ENCODE peak calls at places on chromosome 15, in ten cellular contexts. P is glutamatergic neuron, Q is astrocyte, O is Peyer's patch, S is ovary, A is left ventricle myocardium inferior, M is GM13977, U is PC-3, T is cardiac fibroblast, X is neural crest cell. K is an unnamed sample.

GRCh38 chr15:71133734-71134464 is 18.6 kb downstream of the THSD4 start:
- DNase-seq in U (no peak), T (no peak), S (no peak), P (no peak), Q (no peak), A (peak), X (no peak), M (no peak), O (no peak), K (no peak)

GRCh38 chr15:35173444-35174118 is 88.5 kb upstream of the NANOGP8 start:
- DNase-seq in A (no peak), X (no peak), T (peak), U (peak), O (no peak), Q (peak), S (no peak), P (no peak), M (no peak), K (no peak)

GRCh38 chr15:92020765-92021164 is 167.3 kb downstream of the SLCO3A1 start:
- DNase-seq in X (no peak), O (no peak), A (no peak), P (no peak), T (peak), Q (peak), M (no peak), S (no peak), U (no peak), K (no peak)

GRCh38 chr15:85312486-85312885 is 67.9 kb upstream of the AKAP13 start:
- DNase-seq in A (no peak), U (no peak), O (no peak), S (no peak), Q (peak), T (peak), P (no peak), M (peak), X (no peak), K (peak)

GRCh38 chr15:85687329-85687728 is 107.4 kb downstream of the KLHL25 start:
- DNase-seq in P (no peak), S (no peak), X (no peak), U (no peak), Q (no peak), T (no peak), M (no peak), O (no peak), A (no peak), K (no peak)

GRCh38 chr15:66865622-66866611 is 163.9 kb downstream of the SMAD6 start:
- DNase-seq in A (peak), Q (no peak), M (peak), X (no peak), O (peak), T (no peak), P (no peak), S (no peak), U (no peak), K (peak)

GRCh38 chr15:47184405-47185221 is 532.7 kb upstream of the SEMA6D start:
- DNase-seq in S (no peak), X (peak), O (no peak), U (no peak), T (peak), A (peak), P (peak), M (no peak), Q (peak), K (peak)

GRCh38 chr15:39651295-39651694 is 70.4 kb downstream of the THBS1 start:
- DNase-seq in M (no peak), Q (no peak), T (no peak), P (no peak), O (no peak), U (no peak), S (no peak), A (no peak), X (no peak), K (no peak)

GRCh38 chr15:70504305-70504951 is 258.9 kb downstream of the UACA start:
- DNase-seq in Q (peak), S (peak), A (peak), X (peak), P (no peak), O (peak), M (peak), T (peak), U (peak), K (peak)

DNA sequence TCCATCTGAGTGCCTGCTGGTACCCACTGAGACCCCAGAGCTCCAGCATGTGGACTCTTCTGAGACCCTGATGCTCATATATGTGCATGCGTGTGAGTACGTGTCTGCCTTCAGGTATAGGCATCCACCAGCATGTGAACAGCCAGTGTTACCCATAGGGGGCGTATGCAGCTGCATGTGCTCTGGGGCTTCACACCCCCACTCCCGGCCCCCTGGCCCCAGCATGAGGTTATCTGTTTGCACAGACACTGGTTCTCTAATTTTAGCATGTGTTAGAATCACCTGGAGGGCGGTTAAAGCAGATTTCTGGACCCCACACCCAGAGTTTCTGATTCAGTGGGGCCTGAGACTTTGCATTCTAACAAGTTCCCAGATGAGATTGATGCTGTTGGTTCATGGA is 824 bp upstream of the CILP start:
- DNase-seq in S (no peak), T (no peak), U (no peak), M (peak), X (no peak), P (no peak), A (no peak), Q (no peak), O (peak), K (peak)
- TF ChIP-seq CTCF in S (no peak), T (peak), U (peak), M (peak), X (peak), P (peak), A (peak), Q (peak), O (peak), K (peak)

GRCh38 chr15:74502301-74502700 is 38.7 kb upstream of the ARID3B start:
- DNase-seq in M (no peak), A (no peak), T (no peak), S (no peak), X (no peak), O (no peak), P (no peak), Q (no peak), U (no peak), K (no peak)
- TF ChIP-seq CTCF in M (no peak), A (no peak), T (no peak), S (no peak), X (no peak), O (no peak), P (no peak), Q (no peak), U (no peak), K (no peak)

DNA sequence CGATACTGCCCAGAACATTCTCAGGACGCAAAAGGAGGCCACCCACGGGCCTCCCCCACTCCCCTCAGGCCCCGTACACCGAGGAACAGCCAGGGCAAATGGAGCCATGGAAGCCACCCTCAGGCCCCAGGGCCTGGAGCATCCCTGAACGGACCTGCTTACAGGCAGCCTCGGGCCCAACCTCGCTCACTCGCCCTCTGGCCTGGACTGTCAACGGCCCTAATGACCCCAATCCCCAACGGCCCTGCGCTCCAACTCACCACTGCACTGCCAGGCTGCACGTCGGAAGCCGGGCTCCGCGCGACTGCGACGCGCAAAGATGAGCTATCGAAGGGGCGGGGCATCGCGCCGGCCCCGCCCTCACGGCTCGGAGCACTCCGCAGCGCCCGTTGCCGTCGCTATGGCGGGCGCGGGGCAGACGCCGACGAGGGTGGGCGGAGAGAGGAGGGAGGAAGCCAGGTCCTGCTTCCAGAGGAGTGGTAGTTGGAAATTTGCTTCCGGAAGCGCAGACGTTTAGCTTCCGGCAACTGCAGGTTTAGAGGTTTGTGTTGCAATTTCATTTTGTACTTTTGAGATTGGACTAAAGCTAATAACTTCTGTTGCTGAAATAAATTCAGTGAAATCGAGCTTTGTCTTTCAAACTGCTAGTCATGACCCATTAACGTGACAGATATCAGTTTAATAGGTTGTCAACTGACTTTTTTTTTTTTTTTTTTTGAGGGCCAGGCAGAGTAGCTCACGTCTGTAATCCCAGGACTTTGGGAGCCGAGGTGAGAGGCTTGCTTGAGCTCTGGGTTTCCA is at the start of gene SKIC8:
- DNase-seq in P (peak), Q (peak), O (peak), U (peak), T (peak), A (peak), S (peak), M (peak), X (peak), K (peak)
- TF ChIP-seq CTCF in P (no peak), Q (no peak), O (no peak), U (no peak), T (no peak), A (no peak), S (no peak), M (no peak), X (peak), K (no peak)

GRCh38 chr15:77094397-77095030 is 23.6 kb upstream of the TSPAN3 start:
- DNase-seq in U (no peak), M (no peak), O (no peak), P (no peak), T (no peak), A (no peak), Q (no peak), X (no peak), S (no peak), K (no peak)
- TF ChIP-seq CTCF in U (peak), M (no peak), O (no peak), P (no peak), T (peak), A (no peak), Q (peak), X (peak), S (no peak), K (no peak)

DNA sequence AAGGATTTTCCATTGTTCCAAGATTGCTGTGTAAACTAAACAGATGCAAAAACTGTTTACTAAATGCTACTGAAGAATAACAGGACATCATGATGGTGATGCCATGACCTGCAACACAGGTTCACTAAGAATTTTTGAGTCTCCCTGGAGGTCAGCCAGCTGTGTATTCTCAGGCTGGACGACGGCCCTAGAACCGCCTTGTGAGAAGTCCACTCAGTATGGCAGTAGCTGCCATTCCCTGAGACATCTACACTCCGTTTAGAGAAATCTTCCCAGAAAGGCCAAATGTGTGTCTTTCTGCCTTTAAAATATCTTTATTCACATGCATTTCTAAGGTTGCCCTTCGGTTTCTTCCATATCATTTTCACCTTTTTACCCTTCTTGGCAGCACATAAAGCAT is 63.3 kb downstream of the MYO1E start:
- DNase-seq in M (no peak), Q (no peak), O (no peak), T (no peak), X (no peak), S (no peak), U (no peak), P (no peak), A (no peak), K (no peak)
- TF ChIP-seq CTCF in M (no peak), Q (no peak), O (no peak), T (no peak), X (no peak), S (no peak), U (no peak), P (no peak), A (no peak), K (no peak)

GRCh38 chr15:60932051-60932915 is 296.8 kb downstream of the RORA start:
- DNase-seq in U (peak), X (no peak), O (no peak), T (peak), Q (peak), S (no peak), P (no peak), A (no peak), M (no peak), K (no peak)
- TF ChIP-seq CTCF in U (peak), X (no peak), O (no peak), T (peak), Q (no peak), S (no peak), P (no peak), A (peak), M (peak), K (peak)

GRCh38 chr15:72979754-72980153 is 72.5 kb upstream of the NEO1 start:
- DNase-seq in T (no peak), S (no peak), M (no peak), A (no peak), Q (no peak), U (no peak), P (no peak), O (no peak), X (no peak), K (no peak)
- TF ChIP-seq CTCF in T (no peak), S (no peak), M (no peak), A (no peak), Q (no peak), U (no peak), P (no peak), O (no peak), X (no peak), K (no peak)

DNA sequence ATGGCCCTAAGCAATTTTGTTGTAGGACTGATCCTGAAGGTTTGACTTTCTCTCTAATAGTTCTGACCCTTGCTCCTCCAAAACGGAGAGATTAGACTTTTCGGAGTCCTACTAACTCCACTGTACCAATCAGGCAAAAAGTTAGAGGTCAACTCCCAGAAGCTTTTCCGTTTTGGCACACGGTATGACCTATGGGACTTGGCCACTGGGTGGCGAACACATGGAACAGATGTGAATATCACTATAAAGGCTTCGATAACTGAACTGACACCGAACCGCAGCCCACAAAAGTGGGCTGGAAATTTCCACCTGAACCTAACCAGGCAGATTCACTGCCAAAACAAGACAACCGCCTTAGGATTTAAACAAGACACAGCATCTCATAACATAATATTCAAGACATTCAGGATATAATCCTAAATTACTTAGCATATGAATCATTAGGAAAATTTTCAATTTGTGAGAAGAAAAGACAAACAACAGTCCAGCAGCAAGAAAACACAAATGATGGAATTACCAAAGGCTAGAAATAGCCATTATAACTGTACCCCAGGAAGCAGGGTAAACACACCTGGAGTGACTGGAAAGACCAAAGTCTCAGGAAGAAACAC is 12.2 kb upstream of the TM2D3 start:
- DNase-seq in P (no peak), Q (no peak), A (no peak), S (no peak), T (no peak), O (no peak), U (peak), M (no peak), X (no peak), K (no peak)
- TF ChIP-seq CTCF in P (peak), Q (peak), A (peak), S (no peak), T (peak), O (no peak), U (peak), M (no peak), X (peak), K (no peak)

GRCh38 chr15:101723161-101723873 is 956 bp downstream of the TARS3 start:
- DNase-seq in Q (peak), A (no peak), M (peak), O (peak), U (peak), P (no peak), T (peak), S (no peak), X (no peak), K (peak)

GRCh38 chr15:101724675-101725005 is 367 bp upstream of the TARS3 start:
- DNase-seq in T (no peak), P (no peak), A (no peak), S (no peak), X (no peak), Q (no peak), O (no peak), M (no peak), U (no peak), K (no peak)

GRCh38 chr15:101727186-101727585 is 2.9 kb upstream of the TARS3 start:
- DNase-seq in X (no peak), T (no peak), M (no peak), S (no peak), P (no peak), O (no peak), A (no peak), U (no peak), Q (no peak), K (no peak)

GRCh38 chr15:101725073-101725472 is 800 bp upstream of the TARS3 start:
- DNase-seq in O (no peak), Q (no peak), P (no peak), X (no peak), M (no peak), T (no peak), U (no peak), S (no peak), A (no peak), K (no peak)

DNA sequence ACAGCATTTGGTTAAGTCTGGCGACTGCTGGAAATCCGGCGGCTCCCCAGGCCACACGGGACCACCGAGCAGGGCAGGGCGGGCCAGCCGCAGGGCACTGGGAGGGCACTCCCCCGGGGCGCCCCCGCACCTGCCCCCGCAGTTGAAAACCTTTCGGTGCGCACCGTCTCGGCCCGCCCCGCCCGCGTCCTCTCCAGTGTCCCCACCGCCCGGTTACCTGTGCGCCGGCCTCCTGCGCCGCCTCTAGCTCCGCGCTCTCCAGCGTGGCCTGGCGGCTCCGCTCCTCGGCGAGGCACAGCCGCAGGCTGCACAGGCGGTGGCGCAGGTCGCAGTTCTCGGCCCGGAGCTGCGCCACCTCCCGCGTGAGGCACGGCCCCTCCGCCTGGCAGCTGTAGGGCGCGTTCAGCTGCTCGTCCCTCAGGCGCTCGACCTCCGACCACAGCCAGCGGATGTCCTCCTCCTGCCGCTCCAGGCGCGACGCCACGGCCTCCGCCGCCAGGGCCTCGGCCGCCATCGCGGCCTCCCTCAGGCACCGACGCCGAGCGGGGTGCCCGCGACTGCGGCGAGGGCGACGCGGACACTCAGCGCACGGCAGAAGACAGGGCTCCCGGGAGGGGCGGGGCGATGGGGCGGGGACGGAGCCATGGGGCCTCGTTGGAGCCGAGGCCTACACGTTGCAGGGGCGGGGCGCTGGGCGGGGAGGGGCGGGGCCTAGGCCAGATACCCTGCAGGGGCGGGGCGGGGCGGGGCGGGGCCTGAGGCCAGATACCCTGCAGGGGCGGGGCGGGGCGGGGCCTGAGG is at the start of gene TARS3:
- DNase-seq in M (peak), T (peak), O (peak), X (peak), A (peak), P (peak), S (peak), Q (peak), U (peak), K (peak)
- TF ChIP-seq CTCF in M (peak), T (peak), O (peak), X (peak), A (peak), P (no peak), S (no peak), Q (no peak), U (no peak), K (peak)

DNA sequence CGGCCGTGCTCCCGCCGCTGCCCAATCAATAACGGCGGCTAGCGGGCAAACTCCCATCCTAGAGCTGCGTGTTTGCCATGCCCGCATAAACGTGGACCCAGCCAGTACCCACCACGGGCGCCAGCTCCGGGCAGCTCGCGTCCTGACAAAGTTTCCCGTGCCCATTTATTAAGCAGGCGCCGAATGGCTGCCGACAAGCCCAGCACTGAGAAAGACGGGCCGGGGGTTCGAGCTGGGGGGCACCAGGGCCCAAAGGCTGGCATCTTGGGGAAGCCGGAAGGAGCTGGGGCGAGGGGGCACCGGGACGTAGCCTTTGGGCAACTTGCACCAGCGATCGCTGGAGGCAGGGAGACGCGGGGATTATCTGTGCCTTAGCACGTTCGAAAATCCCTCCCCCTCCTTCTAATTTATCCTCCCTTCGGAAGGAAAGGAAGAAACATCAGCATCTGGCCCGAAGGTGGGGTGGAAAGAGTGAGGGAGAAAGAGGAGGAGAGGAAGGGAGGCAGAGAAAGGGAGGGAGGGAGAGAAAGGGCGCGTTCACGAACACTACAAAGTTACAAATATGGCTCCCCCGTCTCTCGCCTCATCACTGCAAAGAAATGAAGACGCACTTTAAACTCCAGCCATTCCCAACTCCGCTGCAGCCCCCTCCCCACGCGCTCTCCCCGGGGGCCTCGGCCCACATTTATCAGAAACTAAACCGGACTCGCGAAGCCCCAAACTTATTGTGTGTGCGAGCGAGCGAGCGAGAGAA is 1.1 kb downstream of the ANP32A start:
- DNase-seq in X (peak), M (peak), T (peak), U (peak), P (peak), S (peak), A (peak), Q (peak), O (peak), K (no peak)
- TF ChIP-seq CTCF in X (no peak), M (no peak), T (no peak), U (no peak), P (no peak), S (no peak), A (no peak), Q (no peak), O (no peak), K (no peak)